ENCODE peak calls at places on chromosomes 7 and 10, in eight cellular contexts. One of them, this sample, is unnamed.
A peak's percentile ranks its signal among the peaks of the same experiment; 100 is the strongest.

GRCh38 chr10:3046210-3046779 is 21.1 kb upstream of the PFKP start:
- DNase-seq in activated gamma-delta T cell: no peak
- DNase-seq in ACHN: no peak
- DNase-seq in stimulated activated naive CD8-positive, alpha-beta T cell treated with anti-CD3 and anti-CD28 coated beads, Interleukin-15, Interleukin-2, amounts not matched to agents 100 U/mL and 50 U/mL, for 24 hours: no peak
- DNase-seq in T-helper 9 cell: no peak
- DNase-seq in EH: no peak
- DNase-seq in CD4-positive, alpha-beta T cell: no peak
- DNase-seq in body of pancreas: no peak
- DNase-seq in this sample: no peak

GRCh38 chr10:132102071-132102716 is 36.4 kb downstream of the JAKMIP3 start:
- DNase-seq in activated gamma-delta T cell: no peak
- DNase-seq in ACHN: no peak
- DNase-seq in stimulated activated naive CD8-positive, alpha-beta T cell treated with anti-CD3 and anti-CD28 coated beads, Interleukin-15, Interleukin-2, amounts not matched to agents 100 U/mL and 50 U/mL, for 24 hours: no peak
- DNase-seq in T-helper 9 cell: no peak
- DNase-seq in EH: no peak
- DNase-seq in CD4-positive, alpha-beta T cell: no peak
- DNase-seq in body of pancreas: no peak
- DNase-seq in this sample: no peak

GRCh38 chr10:102675887-102676616 is 31.8 kb downstream of the TRIM8 start:
- DNase-seq in activated gamma-delta T cell: no peak
- DNase-seq in ACHN: peak; percentile 91
- DNase-seq in stimulated activated naive CD8-positive, alpha-beta T cell treated with anti-CD3 and anti-CD28 coated beads, Interleukin-15, Interleukin-2, amounts not matched to agents 100 U/mL and 50 U/mL, for 24 hours: no peak
- DNase-seq in T-helper 9 cell: no peak
- DNase-seq in EH: peak; percentile 99
- DNase-seq in CD4-positive, alpha-beta T cell: no peak
- DNase-seq in body of pancreas: no peak
- DNase-seq in this sample: no peak

GRCh38 chr7:106279425-106280182 is 5.2 kb downstream of the NAMPT start:
- DNase-seq in activated gamma-delta T cell: no peak
- DNase-seq in ACHN: no peak
- DNase-seq in stimulated activated naive CD8-positive, alpha-beta T cell treated with anti-CD3 and anti-CD28 coated beads, Interleukin-15, Interleukin-2, amounts not matched to agents 100 U/mL and 50 U/mL, for 24 hours: peak; percentile 52
- DNase-seq in T-helper 9 cell: no peak
- DNase-seq in EH: no peak
- DNase-seq in CD4-positive, alpha-beta T cell: no peak
- DNase-seq in body of pancreas: no peak
- DNase-seq in this sample: no peak

GRCh38 chr7:81594767-81595166 is 175.1 kb downstream of the HGF start:
- DNase-seq in activated gamma-delta T cell: no peak
- DNase-seq in ACHN: no peak
- DNase-seq in stimulated activated naive CD8-positive, alpha-beta T cell treated with anti-CD3 and anti-CD28 coated beads, Interleukin-15, Interleukin-2, amounts not matched to agents 100 U/mL and 50 U/mL, for 24 hours: no peak
- DNase-seq in T-helper 9 cell: no peak
- DNase-seq in EH: no peak
- DNase-seq in CD4-positive, alpha-beta T cell: no peak
- DNase-seq in body of pancreas: no peak
- DNase-seq in this sample: no peak

GRCh38 chr10:107502263-107502979 is 337.9 kb upstream of the SORCS1 start:
- DNase-seq in activated gamma-delta T cell: no peak
- DNase-seq in ACHN: no peak
- DNase-seq in stimulated activated naive CD8-positive, alpha-beta T cell treated with anti-CD3 and anti-CD28 coated beads, Interleukin-15, Interleukin-2, amounts not matched to agents 100 U/mL and 50 U/mL, for 24 hours: no peak
- DNase-seq in T-helper 9 cell: no peak
- DNase-seq in EH: no peak
- DNase-seq in CD4-positive, alpha-beta T cell: no peak
- DNase-seq in body of pancreas: no peak
- DNase-seq in this sample: no peak

GRCh38 chr10:13969118-13969791 is 361.5 kb downstream of the FRMD4A start:
- DNase-seq in activated gamma-delta T cell: no peak
- DNase-seq in ACHN: no peak
- DNase-seq in stimulated activated naive CD8-positive, alpha-beta T cell treated with anti-CD3 and anti-CD28 coated beads, Interleukin-15, Interleukin-2, amounts not matched to agents 100 U/mL and 50 U/mL, for 24 hours: no peak
- DNase-seq in T-helper 9 cell: no peak
- DNase-seq in EH: no peak
- DNase-seq in CD4-positive, alpha-beta T cell: no peak
- DNase-seq in body of pancreas: no peak
- DNase-seq in this sample: no peak

GRCh38 chr7:151251926-151252835 is 3.7 kb upstream of the SMARCD3 start:
- DNase-seq in activated gamma-delta T cell: no peak
- DNase-seq in ACHN: peak; percentile 87
- DNase-seq in stimulated activated naive CD8-positive, alpha-beta T cell treated with anti-CD3 and anti-CD28 coated beads, Interleukin-15, Interleukin-2, amounts not matched to agents 100 U/mL and 50 U/mL, for 24 hours: no peak
- DNase-seq in T-helper 9 cell: no peak
- DNase-seq in EH: peak; percentile 73
- DNase-seq in CD4-positive, alpha-beta T cell: no peak
- DNase-seq in body of pancreas: peak; percentile 72
- DNase-seq in this sample: no peak

GRCh38 chr7:135950429-135950828 is 26.7 kb downstream of the MTPN start:
- DNase-seq in activated gamma-delta T cell: no peak
- DNase-seq in ACHN: no peak
- DNase-seq in stimulated activated naive CD8-positive, alpha-beta T cell treated with anti-CD3 and anti-CD28 coated beads, Interleukin-15, Interleukin-2, amounts not matched to agents 100 U/mL and 50 U/mL, for 24 hours: no peak
- DNase-seq in T-helper 9 cell: no peak
- DNase-seq in EH: no peak
- DNase-seq in CD4-positive, alpha-beta T cell: no peak
- DNase-seq in body of pancreas: no peak
- DNase-seq in this sample: no peak

GRCh38 chr7:27170936-27171635 is 3.0 kb downstream of the HOXA10 start:
- DNase-seq in activated gamma-delta T cell: no peak
- DNase-seq in ACHN: peak; percentile 65
- DNase-seq in stimulated activated naive CD8-positive, alpha-beta T cell treated with anti-CD3 and anti-CD28 coated beads, Interleukin-15, Interleukin-2, amounts not matched to agents 100 U/mL and 50 U/mL, for 24 hours: no peak
- DNase-seq in T-helper 9 cell: no peak
- DNase-seq in EH: peak; percentile 65
- DNase-seq in CD4-positive, alpha-beta T cell: no peak
- DNase-seq in body of pancreas: no peak
- DNase-seq in this sample: no peak

GRCh38 chr7:101140746-101141382 is 13.4 kb upstream of the AP1S1 start:
- DNase-seq in activated gamma-delta T cell: no peak
- DNase-seq in ACHN: no peak
- DNase-seq in stimulated activated naive CD8-positive, alpha-beta T cell treated with anti-CD3 and anti-CD28 coated beads, Interleukin-15, Interleukin-2, amounts not matched to agents 100 U/mL and 50 U/mL, for 24 hours: no peak
- DNase-seq in T-helper 9 cell: no peak
- DNase-seq in EH: no peak
- DNase-seq in CD4-positive, alpha-beta T cell: no peak
- DNase-seq in body of pancreas: no peak
- DNase-seq in this sample: no peak